ENCODE peak calls at places on chromosomes 3 and 15, in six cellular contexts. W is GM12865, R is psoas muscle, E is activated B cell treated with CpG ODN at 0.5 μM for 24 hours, I is gastrocnemius medialis, V is ovary. D is an unnamed sample.

GRCh38 chr3:123695731-123696640 is 111.1 kb upstream of the HACD2 start:
- DNase-seq in E (no peak), V (no peak), I (no peak), R (no peak), W (no peak), D (no peak)

GRCh38 chr15:51281368-51281967 is 56.9 kb downstream of the CYP19A1 start:
- DNase-seq in E (no peak), V (peak), R (peak), I (peak), W (peak), D (no peak)

GRCh38 chr15:100284701-100285100 is 57.1 kb downstream of the ADAMTS17 start:
- DNase-seq in V (peak), E (no peak), R (peak), I (peak), W (no peak), D (no peak)

GRCh38 chr3:36923523-36923943 is 21.3 kb downstream of the TRANK1 start:
- DNase-seq in R (no peak), W (no peak), E (no peak), V (no peak), I (no peak), D (no peak)

GRCh38 chr15:98873441-98874218 is 134.0 kb downstream of the PGPEP1L start:
- DNase-seq in E (no peak), W (peak), V (no peak), R (no peak), I (no peak), D (no peak)

GRCh38 chr15:72285927-72286516 is 13.7 kb upstream of the PARP6 start:
- DNase-seq in W (peak), I (peak), V (no peak), R (peak), E (peak), D (no peak)

GRCh38 chr15:51801391-51801835 is 28.0 kb upstream of the TMOD3 start:
- DNase-seq in E (no peak), W (peak), I (no peak), R (peak), V (no peak), D (no peak)

GRCh38 chr15:71679223-71680078 is 130.9 kb upstream of the NR2E3 start:
- DNase-seq in E (no peak), W (peak), R (no peak), I (no peak), V (no peak), D (no peak)

GRCh38 chr3:151159806-151160205 is 43.2 kb downstream of the GPR171 start:
- DNase-seq in V (no peak), R (no peak), I (no peak), W (no peak), E (no peak), D (no peak)

GRCh38 chr3:4856986-4857385 is 122.3 kb upstream of the BHLHE40 start:
- DNase-seq in W (no peak), I (no peak), V (no peak), E (no peak), R (no peak), D (no peak)

GRCh38 chr3:4853749-4854140 is 125.5 kb upstream of the BHLHE40 start:
- DNase-seq in W (no peak), E (no peak), R (no peak), I (no peak), V (no peak), D (no peak)

GRCh38 chr3:4856564-4856963 is 122.7 kb upstream of the BHLHE40 start:
- DNase-seq in E (no peak), W (no peak), V (no peak), R (no peak), I (no peak), D (no peak)

GRCh38 chr3:4855676-4856075 is 123.6 kb upstream of the BHLHE40 start:
- DNase-seq in R (no peak), W (no peak), V (no peak), I (no peak), E (no peak), D (no peak)

DNA sequence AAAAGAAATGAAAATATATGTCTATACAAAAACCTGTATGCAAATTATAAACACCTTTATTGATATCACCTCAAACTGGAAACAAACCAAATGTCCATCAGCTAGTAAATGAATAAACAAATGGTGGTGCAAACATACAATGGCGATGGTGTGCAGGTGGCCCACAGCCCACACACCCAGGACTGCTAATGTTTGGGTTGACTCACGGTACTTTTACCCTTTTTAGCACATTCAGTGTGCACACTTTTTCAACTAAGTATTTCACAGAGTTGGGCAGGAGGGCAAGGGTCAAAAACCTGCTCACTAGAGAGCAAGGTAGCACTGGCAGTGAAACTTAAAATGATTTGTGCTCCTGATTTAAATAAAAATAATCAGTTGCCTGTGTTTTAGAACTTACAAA is 123.1 kb upstream of the BHLHE40 start:
- DNase-seq in W (no peak), R (no peak), E (no peak), I (no peak), V (no peak), D (no peak)
- TF ChIP-seq CTCF in W (no peak), R (no peak), E (no peak), I (no peak), V (no peak), D (no peak)

DNA sequence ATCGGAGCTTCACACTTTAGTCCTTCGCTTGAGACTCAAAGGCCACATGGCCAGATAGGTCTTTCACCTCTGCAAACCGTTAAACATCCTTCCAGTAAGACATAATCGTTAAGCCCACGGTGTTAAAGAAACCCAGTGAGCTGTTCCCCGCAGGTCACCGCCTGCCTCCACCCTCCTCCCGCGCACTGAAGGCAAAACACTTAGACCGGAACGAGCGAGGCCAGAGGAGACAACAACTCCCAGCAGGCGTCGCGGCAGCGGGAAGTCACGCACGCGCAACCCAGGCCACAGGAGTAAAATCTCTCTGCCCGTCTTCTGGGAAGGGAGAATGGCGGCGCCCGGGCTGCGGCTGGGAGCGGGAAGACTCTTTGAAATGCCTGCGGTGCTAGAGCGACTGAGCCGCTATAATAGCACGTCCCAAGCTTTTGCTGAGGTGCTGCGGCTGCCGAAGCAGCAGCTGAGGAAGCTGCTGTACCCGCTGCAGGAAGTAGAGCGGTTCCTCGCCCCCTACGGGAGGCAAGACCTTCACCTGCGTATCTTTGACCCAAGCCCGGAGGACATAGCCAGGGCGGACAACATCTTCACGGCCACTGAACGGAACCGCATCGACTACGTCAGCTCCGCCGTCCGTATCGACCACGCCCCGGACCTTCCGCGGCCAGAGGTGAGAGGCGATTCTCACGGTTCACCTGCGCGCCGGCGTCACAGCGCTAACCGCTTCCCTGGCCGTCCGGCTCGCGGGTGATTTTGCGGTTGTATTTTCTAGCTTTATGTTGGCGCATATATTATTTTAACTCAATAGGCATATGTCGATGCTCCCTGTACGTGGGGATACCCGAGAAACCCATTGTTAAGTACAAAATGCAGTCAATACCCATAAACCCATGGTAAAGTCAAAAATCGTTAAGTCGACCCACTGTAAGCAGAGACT is at the start of gene GTPBP8:
- DNase-seq in W (peak), R (peak), I (peak), V (peak), E (peak), D (peak)
- TF ChIP-seq CTCF in W (no peak), R (no peak), I (no peak), V (no peak), E (no peak), D (no peak)

DNA sequence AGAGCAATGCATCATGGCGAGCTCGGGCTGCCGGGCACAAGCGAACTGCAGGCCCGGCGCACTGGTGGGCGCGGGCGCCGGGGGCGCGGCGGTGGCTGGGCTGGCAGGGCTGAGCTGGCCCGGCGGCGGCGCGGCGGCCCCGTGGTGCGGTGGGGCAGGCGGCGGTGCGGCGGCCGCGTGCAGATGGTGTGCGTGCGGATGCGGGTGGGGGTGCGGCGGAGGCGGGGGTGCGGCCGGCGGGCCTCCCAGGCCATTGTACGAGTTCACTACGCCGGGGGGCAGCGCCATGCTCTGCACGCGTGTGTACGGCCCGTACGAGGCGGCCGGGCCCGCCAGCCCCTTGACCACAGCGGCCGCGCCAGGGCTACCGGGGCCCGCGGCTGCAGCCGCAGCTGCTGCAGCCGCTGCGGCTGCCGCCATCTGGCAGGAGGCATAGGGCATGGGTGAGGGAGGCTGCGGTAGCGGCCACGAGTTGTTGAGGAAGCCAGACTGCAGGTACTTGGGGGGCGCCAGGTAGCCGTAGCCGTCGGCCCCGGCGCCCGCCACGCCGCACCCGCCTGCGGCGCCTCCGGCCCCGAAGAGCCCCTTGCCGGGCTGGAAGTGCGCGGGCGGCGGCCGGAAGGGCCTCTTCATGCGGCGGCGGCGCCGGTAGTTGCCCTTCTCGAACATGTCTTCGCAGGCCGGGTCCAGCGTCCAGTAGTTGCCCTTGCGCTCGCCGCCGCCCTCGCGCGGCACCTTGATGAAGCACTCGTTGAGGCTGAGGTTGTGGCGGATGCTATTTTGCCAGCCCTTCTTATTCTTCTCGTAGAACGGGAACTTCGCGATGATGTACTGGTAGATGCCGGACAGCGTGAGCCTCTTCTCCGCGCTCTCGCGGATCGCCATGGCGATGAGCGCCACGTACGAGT is 1.0 kb downstream of the FOXL2 start:
- DNase-seq in W (no peak), V (peak), R (peak), E (peak), I (no peak), D (no peak)
- TF ChIP-seq CTCF in W (no peak), V (no peak), R (peak), E (no peak), I (peak), D (no peak)

DNA sequence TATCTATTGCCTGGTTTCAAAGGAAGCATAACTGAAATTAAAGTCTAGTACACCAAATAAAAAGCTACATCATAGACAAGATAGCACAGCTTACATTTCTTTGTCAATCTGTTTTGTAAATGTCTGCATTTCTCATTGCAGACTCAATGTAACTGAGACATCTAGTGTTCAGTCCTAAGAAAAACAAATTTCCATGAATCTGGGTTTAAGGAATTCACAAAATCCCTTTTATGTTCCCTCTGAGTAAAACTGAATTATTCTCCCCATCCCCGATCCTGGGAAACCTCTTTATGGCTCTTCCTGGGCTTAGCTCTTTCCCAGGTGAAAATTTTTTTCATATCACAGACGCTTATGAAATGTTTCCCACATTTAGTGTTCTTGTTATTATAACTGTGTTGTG is 21.6 kb upstream of the RASA2 start:
- DNase-seq in W (no peak), I (no peak), V (no peak), R (no peak), E (no peak), D (no peak)
- TF ChIP-seq CTCF in W (no peak), I (no peak), V (no peak), R (no peak), E (no peak), D (no peak)